ENCODE peak calls at places on chromosomes 6 and 20, in six cellular contexts. One of them, this sample, is unnamed.

GRCh38 chr6:157550114-157550989 is 169.4 kb downstream of the ZDHHC14 start:
- DNase-seq in H1: no peak
- DNase-seq in SK-N-SH: no peak
- DNase-seq in GM12878: no peak
- DNase-seq in tibial nerve: no peak
- DNase-seq in A549: no peak
- DNase-seq in this sample: no peak

GRCh38 chr6:74249658-74250057 is 553.7 kb downstream of the CD109 start:
- DNase-seq in H1: no peak
- DNase-seq in SK-N-SH: no peak
- DNase-seq in GM12878: peak
- DNase-seq in tibial nerve: no peak
- DNase-seq in A549: no peak
- DNase-seq in this sample: no peak

GRCh38 chr6:108564178-108564577 is 3.5 kb downstream of the FOXO3 start:
- DNase-seq in H1: no peak
- DNase-seq in SK-N-SH: no peak
- DNase-seq in GM12878: no peak
- DNase-seq in tibial nerve: no peak
- DNase-seq in A549: no peak
- DNase-seq in this sample: no peak

GRCh38 chr20:33827629-33828325 is 16.6 kb downstream of the CHMP4B start:
- DNase-seq in H1: no peak
- DNase-seq in SK-N-SH: no peak
- DNase-seq in GM12878: no peak
- DNase-seq in tibial nerve: no peak
- DNase-seq in A549: no peak
- DNase-seq in this sample: no peak

GRCh38 chr6:143941852-143942627 is 66.0 kb downstream of the PLAGL1 start:
- DNase-seq in H1: peak
- DNase-seq in SK-N-SH: peak
- DNase-seq in GM12878: no peak
- DNase-seq in tibial nerve: no peak
- DNase-seq in A549: peak
- DNase-seq in this sample: peak

GRCh38 chr6:41548098-41548840 is 2.1 kb downstream of the FOXP4 start:
- DNase-seq in H1: no peak
- DNase-seq in SK-N-SH: no peak
- DNase-seq in GM12878: no peak
- DNase-seq in tibial nerve: no peak
- DNase-seq in A549: no peak
- DNase-seq in this sample: peak

GRCh38 chr20:43690943-43691598 is 24.2 kb downstream of the MYBL2 start:
- DNase-seq in H1: no peak
- DNase-seq in SK-N-SH: no peak
- DNase-seq in GM12878: no peak
- DNase-seq in tibial nerve: no peak
- DNase-seq in A549: no peak
- DNase-seq in this sample: no peak

GRCh38 chr20:48375804-48376203 is 452.0 kb downstream of the PREX1 start:
- DNase-seq in H1: no peak
- DNase-seq in SK-N-SH: no peak
- DNase-seq in GM12878: no peak
- DNase-seq in tibial nerve: no peak
- DNase-seq in A549: no peak
- DNase-seq in this sample: no peak

GRCh38 chr20:51029963-51030930 is 7.3 kb upstream of the KCNG1 start:
- DNase-seq in H1: no peak
- DNase-seq in SK-N-SH: no peak
- DNase-seq in GM12878: no peak
- DNase-seq in tibial nerve: no peak
- DNase-seq in A549: no peak
- DNase-seq in this sample: no peak

GRCh38 chr6:151962246-151962846 is 154.9 kb downstream of the ESR1 start:
- DNase-seq in H1: no peak
- DNase-seq in SK-N-SH: no peak
- DNase-seq in GM12878: no peak
- DNase-seq in tibial nerve: no peak
- DNase-seq in A549: no peak
- DNase-seq in this sample: no peak

GRCh38 chr6:11384531-11385309 is 152.3 kb upstream of the NEDD9 start:
- DNase-seq in H1: no peak
- DNase-seq in SK-N-SH: no peak
- DNase-seq in GM12878: no peak
- DNase-seq in tibial nerve: no peak
- DNase-seq in A549: no peak
- DNase-seq in this sample: no peak

GRCh38 chr20:23374441-23374840 is 12.5 kb downstream of the GZF1 start:
- DNase-seq in H1: no peak
- DNase-seq in SK-N-SH: no peak
- DNase-seq in GM12878: no peak
- DNase-seq in tibial nerve: no peak
- DNase-seq in A549: no peak
- DNase-seq in this sample: no peak

GRCh38 chr20:52035977-52036376 is 155.6 kb downstream of the ZFP64 start:
- DNase-seq in H1: no peak
- DNase-seq in SK-N-SH: no peak
- DNase-seq in GM12878: no peak
- DNase-seq in tibial nerve: no peak
- DNase-seq in A549: no peak
- DNase-seq in this sample: no peak

GRCh38 chr20:49699200-49699992 is 14.3 kb downstream of the B4GALT5 start:
- DNase-seq in H1: no peak
- DNase-seq in SK-N-SH: no peak
- DNase-seq in GM12878: no peak
- DNase-seq in tibial nerve: no peak
- DNase-seq in A549: peak
- DNase-seq in this sample: no peak

GRCh38 chr6:109397020-109397419 is 14.8 kb upstream of the CD164 start:
- DNase-seq in H1: no peak
- DNase-seq in SK-N-SH: no peak
- DNase-seq in GM12878: no peak
- DNase-seq in tibial nerve: no peak
- DNase-seq in A549: peak
- DNase-seq in this sample: no peak

GRCh38 chr6:150922137-150922536 is 56.6 kb downstream of the MTHFD1L start:
- DNase-seq in H1: no peak
- DNase-seq in SK-N-SH: no peak
- DNase-seq in GM12878: no peak
- DNase-seq in tibial nerve: no peak
- DNase-seq in A549: no peak
- DNase-seq in this sample: no peak

GRCh38 chr6:95099410-95099809 is 477.9 kb upstream of the MANEA start:
- DNase-seq in H1: no peak
- DNase-seq in SK-N-SH: no peak
- DNase-seq in GM12878: no peak
- DNase-seq in tibial nerve: no peak
- DNase-seq in A549: no peak
- DNase-seq in this sample: no peak

GRCh38 chr6:32060966-32061655 is 22.9 kb downstream of the CYP21A2 start:
- DNase-seq in H1: no peak
- DNase-seq in SK-N-SH: no peak
- DNase-seq in GM12878: no peak
- DNase-seq in tibial nerve: no peak
- DNase-seq in A549: no peak
- DNase-seq in this sample: no peak

GRCh38 chr20:36658300-36658699 is 12.3 kb upstream of the SLA2 start:
- DNase-seq in H1: no peak
- DNase-seq in SK-N-SH: no peak
- DNase-seq in GM12878: no peak
- DNase-seq in tibial nerve: no peak
- DNase-seq in A549: no peak
- DNase-seq in this sample: no peak

GRCh38 chr20:24027229-24027628 is 38.6 kb upstream of the GGTLC1 start:
- DNase-seq in H1: no peak
- DNase-seq in SK-N-SH: no peak
- DNase-seq in GM12878: peak
- DNase-seq in tibial nerve: peak
- DNase-seq in A549: no peak
- DNase-seq in this sample: peak

GRCh38 chr6:166774770-166775169 is 147.7 kb upstream of the RPS6KA2 start:
- DNase-seq in H1: no peak
- DNase-seq in SK-N-SH: no peak
- DNase-seq in GM12878: no peak
- DNase-seq in tibial nerve: no peak
- DNase-seq in A549: no peak
- DNase-seq in this sample: no peak

GRCh38 chr6:30670760-30671527 is 1.9 kb downstream of the DHX16 start:
- DNase-seq in H1: no peak
- DNase-seq in SK-N-SH: peak
- DNase-seq in GM12878: no peak
- DNase-seq in tibial nerve: no peak
- DNase-seq in A549: no peak
- DNase-seq in this sample: no peak

GRCh38 chr6:148251286-148251685 is 91.4 kb upstream of the SASH1 start:
- DNase-seq in H1: no peak
- DNase-seq in SK-N-SH: no peak
- DNase-seq in GM12878: no peak
- DNase-seq in tibial nerve: no peak
- DNase-seq in A549: peak
- DNase-seq in this sample: no peak

GRCh38 chr6:12010635-12011275 is 1.4 kb upstream of the HIVEP1 start:
- DNase-seq in H1: no peak
- DNase-seq in SK-N-SH: peak
- DNase-seq in GM12878: no peak
- DNase-seq in tibial nerve: peak
- DNase-seq in A549: peak
- DNase-seq in this sample: peak

GRCh38 chr20:59994697-59995122 is 36.5 kb downstream of the CDH26 start:
- DNase-seq in H1: peak
- DNase-seq in SK-N-SH: no peak
- DNase-seq in GM12878: no peak
- DNase-seq in tibial nerve: no peak
- DNase-seq in A549: peak
- DNase-seq in this sample: peak

DNA sequence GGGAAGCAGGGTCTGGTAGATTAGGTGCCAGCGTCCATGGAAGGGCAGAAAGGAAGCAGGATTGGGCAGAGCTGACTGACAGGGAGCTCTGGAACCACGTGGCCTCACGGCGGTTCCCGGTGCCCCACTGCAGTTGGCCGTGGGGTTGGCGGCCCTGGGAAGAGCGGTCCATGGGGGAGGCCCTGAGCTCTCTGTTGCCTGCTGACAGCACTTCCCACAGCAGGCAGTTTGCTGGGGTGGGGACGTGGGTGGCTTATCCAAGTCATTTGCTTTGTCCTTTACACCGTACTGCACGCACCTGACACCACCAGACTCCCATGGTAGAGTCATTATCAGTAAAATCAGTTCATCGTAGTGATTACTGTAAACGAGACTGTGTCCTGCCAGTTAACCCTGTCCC is 56.1 kb downstream of the RPP40 start:
- DNase-seq in H1: no peak
- DNase-seq in SK-N-SH: no peak
- DNase-seq in GM12878: no peak
- DNase-seq in tibial nerve: no peak
- DNase-seq in A549: no peak
- DNase-seq in this sample: no peak
- H3K27ac ChIP-seq in H1: no peak
- H3K27ac ChIP-seq in SK-N-SH: no peak
- H3K27ac ChIP-seq in GM12878: no peak
- H3K27ac ChIP-seq in tibial nerve: no peak
- H3K27ac ChIP-seq in A549: no peak
- H3K27ac ChIP-seq in this sample: no peak

GRCh38 chr6:81847866-81848265 is 95.4 kb upstream of the TENT5A start:
- DNase-seq in H1: no peak
- DNase-seq in SK-N-SH: no peak
- DNase-seq in GM12878: no peak
- DNase-seq in tibial nerve: no peak
- DNase-seq in A549: no peak
- DNase-seq in this sample: no peak
- TF ChIP-seq EP300 in H1: no peak
- TF ChIP-seq EP300 in SK-N-SH: no peak
- TF ChIP-seq EP300 in GM12878: no peak
- TF ChIP-seq EP300 in tibial nerve: no peak
- TF ChIP-seq EP300 in A549: no peak
- TF ChIP-seq EP300 in this sample: no peak

GRCh38 chr6:111417181-111417585 is 65.8 kb downstream of the REV3L start:
- DNase-seq in H1: no peak
- DNase-seq in SK-N-SH: peak
- DNase-seq in GM12878: no peak
- DNase-seq in tibial nerve: no peak
- DNase-seq in A549: no peak
- DNase-seq in this sample: no peak

GRCh38 chr6:111416529-111416928 is 66.5 kb downstream of the REV3L start:
- DNase-seq in H1: no peak
- DNase-seq in SK-N-SH: no peak
- DNase-seq in GM12878: no peak
- DNase-seq in tibial nerve: no peak
- DNase-seq in A549: no peak
- DNase-seq in this sample: no peak

GRCh38 chr6:111414373-111414772 is 68.6 kb downstream of the REV3L start:
- DNase-seq in H1: no peak
- DNase-seq in SK-N-SH: no peak
- DNase-seq in GM12878: no peak
- DNase-seq in tibial nerve: no peak
- DNase-seq in A549: no peak
- DNase-seq in this sample: no peak

GRCh38 chr6:111418971-111419693 is 63.9 kb downstream of the REV3L start:
- DNase-seq in H1: no peak
- DNase-seq in SK-N-SH: no peak
- DNase-seq in GM12878: no peak
- DNase-seq in tibial nerve: no peak
- DNase-seq in A549: no peak
- DNase-seq in this sample: no peak

GRCh38 chr6:111417946-111418345 is 65.1 kb downstream of the REV3L start:
- DNase-seq in H1: no peak
- DNase-seq in SK-N-SH: no peak
- DNase-seq in GM12878: no peak
- DNase-seq in tibial nerve: no peak
- DNase-seq in A549: no peak
- DNase-seq in this sample: no peak
- H3K27ac ChIP-seq in H1: no peak
- H3K27ac ChIP-seq in SK-N-SH: peak
- H3K27ac ChIP-seq in GM12878: no peak
- H3K27ac ChIP-seq in tibial nerve: no peak
- H3K27ac ChIP-seq in A549: no peak
- H3K27ac ChIP-seq in this sample: peak

GRCh38 chr6:163207984-163208383 is 206.5 kb upstream of the QKI start:
- DNase-seq in H1: no peak
- DNase-seq in SK-N-SH: no peak
- DNase-seq in GM12878: no peak
- DNase-seq in tibial nerve: no peak
- DNase-seq in A549: no peak
- DNase-seq in this sample: no peak

GRCh38 chr6:163209005-163209404 is 205.5 kb upstream of the QKI start:
- DNase-seq in H1: no peak
- DNase-seq in SK-N-SH: no peak
- DNase-seq in GM12878: no peak
- DNase-seq in tibial nerve: no peak
- DNase-seq in A549: no peak
- DNase-seq in this sample: no peak

GRCh38 chr6:163206196-163206595 is 208.3 kb upstream of the QKI start:
- DNase-seq in H1: no peak
- DNase-seq in SK-N-SH: no peak
- DNase-seq in GM12878: no peak
- DNase-seq in tibial nerve: no peak
- DNase-seq in A549: no peak
- DNase-seq in this sample: no peak

GRCh38 chr6:163214259-163214658 is 200.3 kb upstream of the QKI start:
- DNase-seq in H1: no peak
- DNase-seq in SK-N-SH: no peak
- DNase-seq in GM12878: no peak
- DNase-seq in tibial nerve: no peak
- DNase-seq in A549: no peak
- DNase-seq in this sample: no peak

GRCh38 chr6:163212123-163212522 is 202.4 kb upstream of the QKI start:
- DNase-seq in H1: no peak
- DNase-seq in SK-N-SH: no peak
- DNase-seq in GM12878: no peak
- DNase-seq in tibial nerve: no peak
- DNase-seq in A549: peak
- DNase-seq in this sample: no peak
- TF ChIP-seq EP300 in H1: no peak
- TF ChIP-seq EP300 in SK-N-SH: no peak
- TF ChIP-seq EP300 in GM12878: no peak
- TF ChIP-seq EP300 in tibial nerve: no peak
- TF ChIP-seq EP300 in A549: no peak
- TF ChIP-seq EP300 in this sample: no peak

This sample was measured in transverse colon.